ENCODE peak calls at places on chromosomes 4 and X, in six cellular contexts. X, P, V, W, H and J are unnamed samples.

GRCh38 chrX:17377047-17377692 is 2.2 kb downstream of the NHS start:
- DNase-seq in X (peak; percentile 20), P (no peak), V (no peak), W (peak; percentile 55), H (peak; percentile 55), J (peak; percentile 23)

GRCh38 chr4:12729384-12729783 is 754.8 kb downstream of the RAB28 start:
- DNase-seq in X (no peak), P (no peak), V (no peak), W (no peak), H (no peak), J (no peak)

GRCh38 chr4:21765810-21766407 is 182.7 kb downstream of the KCNIP4 start:
- DNase-seq in X (no peak), P (no peak), V (no peak), W (peak; percentile 71), H (no peak), J (peak; percentile 51)

GRCh38 chrX:85244411-85245210 is 820 bp downstream of the ZNF711 start:
- DNase-seq in X (no peak), P (no peak), V (no peak), W (no peak), H (no peak), J (peak; percentile 29)

GRCh38 chr4:85209161-85209560 is 242.7 kb upstream of the WDFY3 start:
- DNase-seq in X (no peak), P (no peak), V (no peak), W (no peak), H (no peak), J (no peak)

GRCh38 chr4:77617203-77617602 is 11.6 kb downstream of the CXCL13 start:
- DNase-seq in X (no peak), P (no peak), V (no peak), W (no peak), H (no peak), J (no peak)

GRCh38 chr4:102449751-102450352 is 51.3 kb upstream of the NFKB1 start:
- DNase-seq in X (no peak), P (no peak), V (peak; percentile 21), W (peak; percentile 34), H (no peak), J (peak; percentile 41)

GRCh38 chr4:55075823-55076418 is 49.5 kb downstream of the KDR start:
- DNase-seq in X (no peak), P (no peak), V (no peak), W (no peak), H (no peak), J (no peak)

GRCh38 chrX:124555036-124555595 is 208.8 kb downstream of the SH2D1A start:
- DNase-seq in X (no peak), P (no peak), V (no peak), W (no peak), H (no peak), J (no peak)

GRCh38 chr4:169410839-169411770 is 140.3 kb upstream of the SH3RF1 start:
- DNase-seq in X (no peak), P (no peak), V (peak; percentile 31), W (peak; percentile 47), H (no peak), J (no peak)

GRCh38 chrX:105882581-105883275 is 60.4 kb downstream of the NRK start:
- DNase-seq in X (no peak), P (no peak), V (no peak), W (no peak), H (no peak), J (peak; percentile 3)

GRCh38 chr4:801436-802124 is 24.3 kb downstream of the CPLX1 start:
- DNase-seq in X (no peak), P (no peak), V (no peak), W (no peak), H (no peak), J (no peak)

GRCh38 chr4:113300384-113301011 is 251.0 kb downstream of the ANK2 start:
- DNase-seq in X (no peak), P (no peak), V (no peak), W (no peak), H (no peak), J (no peak)

GRCh38 chr4:177802149-177802548 is 359.9 kb upstream of the AGA start:
- DNase-seq in X (no peak), P (no peak), V (no peak), W (no peak), H (no peak), J (no peak)

GRCh38 chr4:158581161-158581560 is 59.5 kb downstream of the RXFP1 start:
- DNase-seq in X (no peak), P (no peak), V (no peak), W (no peak), H (no peak), J (no peak)

GRCh38 chr4:151455212-151455611 is 46.2 kb downstream of the FHIP1A start:
- DNase-seq in X (no peak), P (no peak), V (no peak), W (no peak), H (no peak), J (no peak)

GRCh38 chr4:55568905-55569504 is 22.3 kb upstream of the CLOCK start:
- DNase-seq in X (no peak), P (no peak), V (no peak), W (no peak), H (no peak), J (no peak)

GRCh38 chr4:67545996-67546356 is 673 bp upstream of the CENPC start:
- DNase-seq in X (no peak), P (no peak), V (no peak), W (no peak), H (no peak), J (no peak)

GRCh38 chr4:140637836-140638235 is 69.1 kb upstream of the UCP1 start:
- DNase-seq in X (no peak), P (no peak), V (no peak), W (peak; percentile 41), H (no peak), J (peak; percentile 42)

GRCh38 chr4:121030711-121031110 is 41.6 kb downstream of the NDNF start:
- DNase-seq in X (no peak), P (no peak), V (no peak), W (no peak), H (no peak), J (no peak)

GRCh38 chr4:71333960-71334951 is 4.6 kb upstream of the SLC4A4 start:
- DNase-seq in X (no peak), P (no peak), V (no peak), W (no peak), H (no peak), J (no peak)

GRCh38 chr4:26905172-26905571 is 44.5 kb downstream of the STIM2 start:
- DNase-seq in X (no peak), P (no peak), V (no peak), W (no peak), H (no peak), J (no peak)

GRCh38 chr4:108890491-108890890 is 127.6 kb upstream of the ETNPPL start:
- DNase-seq in X (no peak), P (no peak), V (no peak), W (no peak), H (no peak), J (no peak)

GRCh38 chrX:43693602-43694406 is 37.7 kb downstream of the MAOA start:
- DNase-seq in X (no peak), P (no peak), V (no peak), W (no peak), H (no peak), J (no peak)

DNA sequence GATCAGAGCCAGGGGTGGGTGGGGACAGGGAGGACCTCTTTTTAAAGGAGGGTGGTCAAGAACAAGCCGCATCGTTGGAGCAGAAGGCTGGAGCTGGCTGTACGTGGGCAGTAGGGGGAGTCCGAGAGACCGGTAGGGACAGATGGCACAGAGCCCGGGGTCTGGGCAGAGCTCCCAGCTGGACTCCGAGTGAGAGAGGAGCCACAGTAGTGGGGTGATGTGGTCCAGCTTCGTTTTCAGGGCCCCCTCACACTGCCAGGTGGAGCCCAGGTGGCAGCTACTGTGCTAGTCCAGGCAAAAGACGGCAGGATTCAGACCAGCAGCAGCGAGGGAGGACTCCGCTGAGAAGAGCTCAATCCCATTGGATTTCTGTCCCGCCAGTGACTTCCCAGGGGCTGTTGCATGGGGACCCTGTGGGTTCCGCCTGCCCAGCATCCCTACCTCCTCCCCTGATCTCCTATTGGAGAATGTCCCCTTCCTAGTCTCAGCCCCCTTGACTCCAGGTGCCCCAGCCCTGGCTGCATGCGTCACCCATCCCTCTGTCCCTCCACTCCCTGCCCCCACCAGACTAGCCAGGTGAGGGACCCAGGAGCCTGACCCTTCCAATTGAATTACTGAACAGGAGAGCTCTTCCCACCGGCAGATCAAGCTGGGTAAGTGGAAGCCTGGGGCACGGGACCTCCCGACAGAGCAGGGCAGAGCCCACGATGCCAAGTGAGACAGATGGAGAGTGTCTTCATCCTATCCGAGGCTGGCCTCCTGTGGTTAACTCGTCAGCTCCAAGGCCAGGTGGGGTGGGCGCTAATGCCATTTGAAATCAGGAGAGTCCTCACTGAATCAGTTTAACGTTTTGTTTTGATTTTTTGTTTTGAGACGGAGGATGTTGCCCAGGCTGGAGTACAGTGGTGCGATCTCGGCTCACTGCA is 2.9 kb downstream of the ARHGAP4 start:
- DNase-seq in X (peak; percentile 82), P (no peak), V (no peak), W (peak; percentile 47), H (no peak), J (peak; percentile 73)
- H3K4me1 ChIP-seq in X (peaks cover 63% of the 10 kb centered on the region), P (peaks cover 20% of the 10 kb centered on the region), V (peaks cover 26% of the 10 kb centered on the region), W (no peaks in the 10 kb centered on the region), H (peaks cover 27% of the 10 kb centered on the region), J (peaks cover 38% of the 10 kb centered on the region)

GRCh38 chr4:18419780-18420179 is 398.2 kb upstream of the LCORL start:
- DNase-seq in X (no peak), P (no peak), V (no peak), W (no peak), H (no peak), J (no peak)
- H3K9me3 ChIP-seq in X (no peaks in the 10 kb centered on the region), P (no peaks in the 10 kb centered on the region), V (no peaks in the 10 kb centered on the region), W (no peaks in the 10 kb centered on the region), H (no peaks in the 10 kb centered on the region), J (no peaks in the 10 kb centered on the region)

GRCh38 chr4:74623041-74623440 is 171.3 kb downstream of the BTC start:
- DNase-seq in X (no peak), P (no peak), V (no peak), W (no peak), H (no peak), J (peak; percentile 9)
- H3K4me1 ChIP-seq in X (peaks cover 30% of the 10 kb centered on the region), P (peaks cover 4% of the 10 kb centered on the region), V (no peaks in the 10 kb centered on the region), W (no peaks in the 10 kb centered on the region), H (peaks cover 18% of the 10 kb centered on the region), J (no peaks in the 10 kb centered on the region)

GRCh38 chrX:68831405-68832100 is 2.7 kb downstream of the EFNB1 start:
- DNase-seq in X (no peak), P (no peak), V (no peak), W (peak; percentile 26), H (no peak), J (no peak)

GRCh38 chrX:68830486-68831404 is 1.9 kb downstream of the EFNB1 start:
- DNase-seq in X (no peak), P (no peak), V (no peak), W (peak; percentile 22), H (peak; percentile 52), J (no peak)

GRCh38 chrX:68832516-68833447 is 4.0 kb downstream of the EFNB1 start:
- DNase-seq in X (no peak), P (no peak), V (no peak), W (peak; percentile 18), H (no peak), J (no peak)

GRCh38 chrX:68833448-68833805 is 4.6 kb downstream of the EFNB1 start:
- DNase-seq in X (no peak), P (no peak), V (no peak), W (peak; percentile 6), H (no peak), J (no peak)

GRCh38 chrX:68832101-68832416 is 3.2 kb downstream of the EFNB1 start:
- DNase-seq in X (peak; percentile 37), P (no peak), V (no peak), W (peak; percentile 27), H (peak; percentile 64), J (no peak)
- H3K9me3 ChIP-seq in X (no peaks in the 10 kb centered on the region), P (no peaks in the 10 kb centered on the region), V (no peaks in the 10 kb centered on the region), W (no peaks in the 10 kb centered on the region), H (no peaks in the 10 kb centered on the region), J (no peaks in the 10 kb centered on the region)

GRCh38 chr4:163558539-163559044 is 64.1 kb downstream of the TMA16 start:
- DNase-seq in X (no peak), P (no peak), V (no peak), W (no peak), H (no peak), J (no peak)
- H3K4me1 ChIP-seq in X (peaks cover 38% of the 10 kb centered on the region), P (no peaks in the 10 kb centered on the region), V (peaks cover 23% of the 10 kb centered on the region), W (no peaks in the 10 kb centered on the region), H (no peaks in the 10 kb centered on the region), J (no peaks in the 10 kb centered on the region)